ENCODE peak calls at places on chromosomes 13 and 19, in four cellular contexts. X is NCI-H2227 treated with DMSO at 0.1 percent for 48 hours, T is HCT116, E is GF-D8. K is an unnamed sample.

GRCh38 chr19:13130886-13131490 is 12.9 kb downstream of the NACC1 start:
- DNase-seq in X (no peak), T (no peak), E (no peak), K (no peak)

GRCh38 chr19:55283548-55284393 is at the start of gene BRSK1:
- DNase-seq in X (peak), T (peak), E (no peak), K (no peak)

GRCh38 chr13:99406799-99407201 is 94.5 kb upstream of the TM9SF2 start:
- DNase-seq in X (no peak), T (no peak), E (peak), K (peak)

GRCh38 chr13:36131931-36132297 is 732 bp upstream of the DCLK1 start:
- DNase-seq in X (no peak), T (no peak), E (no peak), K (no peak)

GRCh38 chr19:1315470-1316166 is 29.9 kb downstream of the EFNA2 start:
- DNase-seq in X (no peak), T (peak), E (peak), K (peak)

GRCh38 chr13:74110053-74110452 is 24.2 kb downstream of the KLF12 start:
- DNase-seq in X (no peak), T (no peak), E (no peak), K (no peak)

GRCh38 chr13:99178636-99179035 is 22.0 kb upstream of the UBAC2 start:
- DNase-seq in X (no peak), T (no peak), E (peak), K (peak)

GRCh38 chr19:22625266-22626035 is 8.7 kb upstream of the ZNF492 start:
- DNase-seq in X (no peak), T (no peak), E (no peak), K (no peak)

GRCh38 chr19:1618157-1619093 is 13.2 kb upstream of the UQCR11 start:
- DNase-seq in X (no peak), T (peak), E (no peak), K (no peak)

GRCh38 chr19:41893899-41894298 is 10.9 kb downstream of the ARHGEF1 start:
- DNase-seq in X (no peak), T (no peak), E (no peak), K (peak)

GRCh38 chr19:58575183-58576041 is 2.3 kb upstream of the MZF1 start:
- DNase-seq in X (no peak), T (peak), E (no peak), K (no peak)

GRCh38 chr13:98143157-98143553 is 261 bp downstream of the FARP1 start:
- DNase-seq in X (no peak), T (no peak), E (no peak), K (no peak)

GRCh38 chr13:113650275-113650674 is 7.7 kb downstream of the ATP4B start:
- DNase-seq in X (no peak), T (no peak), E (no peak), K (no peak)

GRCh38 chr19:41019346-41019745 is 28.3 kb downstream of the CYP2B6 start:
- DNase-seq in X (no peak), T (no peak), E (no peak), K (no peak)

GRCh38 chr19:5850189-5850588 is 1.1 kb downstream of the FUT3 start:
- DNase-seq in X (no peak), T (no peak), E (no peak), K (no peak)

GRCh38 chr13:37338721-37339120 is 233.3 kb upstream of the CSNK1A1L start:
- DNase-seq in X (no peak), T (no peak), E (no peak), K (no peak)

GRCh38 chr19:48025480-48025879 is 18.4 kb downstream of the CABP5 start:
- DNase-seq in X (no peak), T (no peak), E (no peak), K (no peak)

GRCh38 chr13:20161275-20161950 is 561 bp upstream of the GJA3 start:
- DNase-seq in X (no peak), T (no peak), E (no peak), K (no peak)

GRCh38 chr13:107192289-107192688 is 624.4 kb upstream of the ARGLU1 start:
- DNase-seq in X (no peak), T (no peak), E (no peak), K (no peak)

GRCh38 chr19:55637534-55637933 is 3.3 kb upstream of the ZNF580 start:
- DNase-seq in X (no peak), T (no peak), E (no peak), K (no peak)

GRCh38 chr13:68257111-68257842 is 1027.1 kb upstream of the PCDH9 start:
- DNase-seq in X (no peak), T (no peak), E (no peak), K (peak)